ENCODE peak calls at places on chromosomes 5 and 9, in four cellular contexts. S, B, T and W are unnamed samples.

GRCh38 chr9:100324594-100325200 is 28.0 kb downstream of the TEX10 start:
- DNase-seq in S (peak; percentile 12), B (peak; percentile 24), T (peak; percentile 61), W (no peak)

GRCh38 chr5:125685771-125686170 is 737.4 kb upstream of the GRAMD2B start:
- DNase-seq in S (no peak), B (no peak), T (peak; percentile 47), W (no peak)

GRCh38 chr5:76718381-76718832 is 2.5 kb downstream of the F2R start:
- DNase-seq in S (no peak), B (no peak), T (peak; percentile 78), W (no peak)

GRCh38 chr5:168528521-168529360 is at the start of gene FBLL1:
- DNase-seq in S (no peak), B (peak; percentile 85), T (peak; percentile 22), W (peak; percentile 15)

GRCh38 chr9:35856882-35857281 is 13.3 kb downstream of the OR13J1 start:
- DNase-seq in S (no peak), B (no peak), T (no peak), W (no peak)

GRCh38 chr5:150781706-150782614 is 3.4 kb downstream of the SMIM3 start:
- DNase-seq in S (no peak), B (no peak), T (peak; percentile 99), W (peak; percentile 94)

GRCh38 chr5:144421411-144421810 is 250.7 kb downstream of the KCTD16 start:
- DNase-seq in S (no peak), B (peak; percentile 2), T (peak; percentile 42), W (no peak)

GRCh38 chr5:64767959-64768357 is 533 bp downstream of the SREK1IP1 start:
- DNase-seq in S (no peak), B (peak; percentile 26), T (peak; percentile 32), W (no peak)

GRCh38 chr5:140630296-140630695 is 2.7 kb downstream of the CD14 start:
- DNase-seq in S (no peak), B (no peak), T (no peak), W (no peak)

GRCh38 chr9:95057121-95057520 is 260.4 kb downstream of the FANCC start:
- DNase-seq in S (no peak), B (no peak), T (peak; percentile 52), W (no peak)

GRCh38 chr9:90343360-90343759 is 299.3 kb downstream of the DIRAS2 start:
- DNase-seq in S (no peak), B (peak; percentile 61), T (no peak), W (no peak)

GRCh38 chr5:435961-436640 is 6.9 kb upstream of the EXOC3 start:
- DNase-seq in S (peak; percentile 66), B (peak; percentile 25), T (no peak), W (no peak)

GRCh38 chr9:129583308-129584038 is 37.4 kb downstream of the C9orf50 start:
- DNase-seq in S (no peak), B (no peak), T (no peak), W (no peak)

GRCh38 chr9:113223963-113224362 is 2.6 kb downstream of the SLC31A1 start:
- DNase-seq in S (no peak), B (no peak), T (peak; percentile 63), W (no peak)

GRCh38 chr5:19322716-19323485 is 665.1 kb downstream of the CDH18 start:
- DNase-seq in S (peak; percentile 14), B (no peak), T (peak; percentile 74), W (no peak)

GRCh38 chr5:37839441-37840035 is 303 bp downstream of the GDNF start:
- DNase-seq in S (peak; percentile 57), B (peak; percentile 77), T (peak; percentile 71), W (no peak)

GRCh38 chr9:4933861-4934260 is 51.2 kb upstream of the JAK2 start:
- DNase-seq in S (no peak), B (no peak), T (no peak), W (no peak)

GRCh38 chr5:161530700-161531099 is 15.8 kb downstream of the GABRB2 start:
- DNase-seq in S (no peak), B (peak; percentile 2), T (no peak), W (no peak)

GRCh38 chr9:31034311-31034710 is 1350.1 kb upstream of the ACO1 start:
- DNase-seq in S (no peak), B (no peak), T (no peak), W (no peak)

GRCh38 chr5:41457942-41458341 is 52.5 kb downstream of the PLCXD3 start:
- DNase-seq in S (no peak), B (no peak), T (no peak), W (no peak)

GRCh38 chr5:169801324-169801777 is 164.3 kb downstream of the DOCK2 start:
- DNase-seq in S (no peak), B (no peak), T (peak; percentile 80), W (peak; percentile 41)

GRCh38 chr5:10632110-10632903 is 68.4 kb downstream of the ANKRD33B start:
- DNase-seq in S (no peak), B (no peak), T (peak; percentile 54), W (no peak)

GRCh38 chr5:59054963-59055528 is 472.2 kb downstream of the RAB3C start:
- DNase-seq in S (no peak), B (no peak), T (no peak), W (no peak)

GRCh38 chr5:41707853-41708603 is 162.2 kb downstream of the OXCT1 start:
- DNase-seq in S (peak; percentile 2), B (peak; percentile 17), T (peak; percentile 41), W (peak; percentile 24)

GRCh38 chr9:16361118-16361517 is 509.4 kb downstream of the BNC2 start:
- DNase-seq in S (no peak), B (no peak), T (peak; percentile 56), W (no peak)

GRCh38 chr5:2134543-2135299 is 252.0 kb upstream of the IRX4 start:
- DNase-seq in S (no peak), B (no peak), T (no peak), W (no peak)

GRCh38 chr9:127163409-127163808 is 41.0 kb upstream of the ANGPTL2 start:
- DNase-seq in S (no peak), B (no peak), T (peak; percentile 82), W (peak; percentile 81)

GRCh38 chr9:127162567-127163365 is 40.3 kb upstream of the ANGPTL2 start:
- DNase-seq in S (no peak), B (no peak), T (no peak), W (no peak)

GRCh38 chr9:127161081-127161621 is 38.7 kb upstream of the ANGPTL2 start:
- DNase-seq in S (no peak), B (no peak), T (no peak), W (no peak)

GRCh38 chr9:127159949-127160610 is 37.6 kb upstream of the ANGPTL2 start:
- DNase-seq in S (no peak), B (no peak), T (no peak), W (no peak)

GRCh38 chr9:127162046-127162445 is 39.6 kb upstream of the ANGPTL2 start:
- DNase-seq in S (no peak), B (no peak), T (no peak), W (no peak)
- H3K4me3 ChIP-seq in S (no peak overlapping the region), B (no peak overlapping the region), T (no peak overlapping the region), W (no peak overlapping the region)

GRCh38 chr9:25678147-25678666 is at the start of gene TUSC1:
- DNase-seq in S (peak; percentile 19), B (peak; percentile 78), T (peak; percentile 73), W (peak; percentile 20)
- TF ChIP-seq CTCF in S (no peak), B (no peak), T (peak; percentile 9), W (no peak)

DNA sequence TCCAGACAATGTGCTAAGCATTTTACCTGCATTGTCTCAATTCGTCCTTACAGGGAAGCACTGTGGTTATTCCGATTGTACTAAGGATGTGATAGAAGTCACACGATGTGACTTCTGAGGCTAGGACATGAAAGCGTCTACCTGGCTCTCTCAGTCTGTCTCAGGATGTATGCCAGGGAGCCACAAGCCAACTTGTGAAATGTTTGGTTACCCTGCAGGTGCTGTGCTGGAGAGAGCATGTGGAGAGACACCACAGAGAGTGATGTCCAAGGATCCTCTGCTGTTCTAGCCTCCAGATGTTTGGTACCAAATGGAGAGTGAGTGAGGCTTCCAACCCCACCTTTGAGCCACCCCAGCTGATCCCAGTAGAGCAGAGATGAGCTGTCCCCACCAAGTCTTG is 120.1 kb upstream of the IL12B start:
- DNase-seq in S (no peak), B (no peak), T (no peak), W (no peak)
- H3K4me3 ChIP-seq in S (no peak overlapping the region), B (no peak overlapping the region), T (no peak overlapping the region), W (no peak overlapping the region)

GRCh38 chr9:17837931-17838330 is 259.1 kb downstream of the SH3GL2 start:
- DNase-seq in S (no peak), B (no peak), T (no peak), W (no peak)
- TF ChIP-seq CTCF in S (no peak), B (no peak), T (no peak), W (no peak)

GRCh38 chr5:142772766-142773293 is 2.7 kb downstream of the ARHGAP26 start:
- DNase-seq in S (no peak), B (no peak), T (no peak), W (no peak)
- H3K4me3 ChIP-seq in S (no peak overlapping the region), B (no peak overlapping the region), T (no peak overlapping the region), W (no peak overlapping the region)

DNA sequence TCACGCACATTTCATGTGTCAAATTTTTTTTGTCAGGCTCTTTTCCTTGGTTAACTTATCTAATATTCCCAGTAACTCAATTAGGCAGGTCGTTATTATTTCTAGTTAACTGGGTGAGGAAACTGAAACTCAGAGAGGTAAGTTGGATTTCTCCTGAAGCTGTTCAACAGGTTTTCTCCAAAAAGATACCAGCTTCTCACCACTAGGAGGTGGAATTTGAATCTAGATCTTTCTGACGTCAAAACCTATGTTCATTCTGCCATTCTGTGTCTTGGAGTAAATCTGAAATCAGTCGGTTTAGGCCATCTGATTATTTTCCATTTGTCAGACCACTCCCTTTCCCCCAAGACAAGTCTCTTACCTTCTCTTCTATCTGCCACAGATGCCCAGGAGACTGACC is 572.9 kb downstream of the ACTL7B start:
- DNase-seq in S (no peak), B (no peak), T (no peak), W (no peak)
- TF ChIP-seq CTCF in S (peak; percentile 14), B (peak; percentile 31), T (peak; percentile 28), W (peak; percentile 9)

GRCh38 chr9:13279284-13280162 is at the start of gene MPDZ:
- DNase-seq in S (peak; percentile 74), B (peak; percentile 86), T (peak; percentile 73), W (no peak)
- H3K4me3 ChIP-seq in S (peak within 1 kb of the TSS; percentile 77), B (peak within 1 kb of the TSS; percentile 82), T (peak within 1 kb of the TSS; percentile 79), W (peak within 1 kb of the TSS; percentile 73)